ENCODE peak calls at places on chromosomes 16 and 17, in eight cellular contexts. A is stimulated activated naive CD4-positive, alpha-beta T cell; L is suprapubic skin; G is BJ; F is tibial artery; N is OCI-LY7; S is HFFc6; E is retina. P is an unnamed sample.

GRCh38 chr16:56713794-56714193 is 16.1 kb upstream of the NUP93 start:
- DNase-seq in A (no peak), L (no peak), G (no peak), F (no peak), N (no peak), S (no peak), E (no peak), P (no peak)

GRCh38 chr16:89360760-89361435 is 129.5 kb downstream of the ANKRD11 start:
- DNase-seq in A (peak), L (no peak), G (no peak), F (no peak), N (peak), S (no peak), E (no peak), P (peak)

GRCh38 chr17:49963626-49964538 is 5.1 kb upstream of the DLX4 start:
- DNase-seq in A (no peak), L (no peak), G (no peak), F (no peak), N (no peak), S (no peak), E (peak), P (no peak)

GRCh38 chr16:2737238-2737605 is 15.2 kb upstream of the SRRM2 start:
- DNase-seq in A (no peak), L (no peak), G (no peak), F (no peak), N (no peak), S (no peak), E (no peak), P (no peak)

GRCh38 chr16:56848955-56849689 is 15.9 kb upstream of the SLC12A3 start:
- DNase-seq in A (no peak), L (no peak), G (no peak), F (no peak), N (peak), S (peak), E (peak), P (no peak)

GRCh38 chr17:50863221-50863843 is 2.8 kb downstream of the TOB1 start:
- DNase-seq in A (no peak), L (no peak), G (no peak), F (peak), N (peak), S (peak), E (peak), P (no peak)

GRCh38 chr16:27461483-27462171 is 59.7 kb downstream of the IL21R start:
- DNase-seq in A (no peak), L (no peak), G (no peak), F (no peak), N (no peak), S (no peak), E (no peak), P (no peak)

GRCh38 chr16:86653289-86654006 is 75.1 kb downstream of the FOXL1 start:
- DNase-seq in A (no peak), L (no peak), G (no peak), F (no peak), N (no peak), S (no peak), E (no peak), P (no peak)

GRCh38 chr17:45005700-45006099 is 37.6 kb upstream of the C1QL1 start:
- DNase-seq in A (no peak), L (no peak), G (no peak), F (no peak), N (no peak), S (no peak), E (no peak), P (no peak)

GRCh38 chr16:72312862-72313261 is 140.9 kb upstream of the PMFBP1 start:
- DNase-seq in A (no peak), L (no peak), G (peak), F (no peak), N (no peak), S (peak), E (peak), P (no peak)

GRCh38 chr16:84056933-84057332 is 14.3 kb upstream of the SLC38A8 start:
- DNase-seq in A (no peak), L (no peak), G (no peak), F (no peak), N (no peak), S (no peak), E (no peak), P (no peak)

GRCh38 chr17:64398330-64398729 is 7.7 kb upstream of the PECAM1 start:
- DNase-seq in A (peak), L (no peak), G (no peak), F (no peak), N (no peak), S (no peak), E (no peak), P (no peak)

GRCh38 chr17:6755281-6755680 is 565 bp upstream of the XAF1 start:
- DNase-seq in A (no peak), L (no peak), G (peak), F (peak), N (no peak), S (no peak), E (no peak), P (no peak)

GRCh38 chr17:7007143-7007542 is 5.3 kb upstream of the RNASEK start:
- DNase-seq in A (no peak), L (no peak), G (no peak), F (no peak), N (no peak), S (no peak), E (no peak), P (no peak)

GRCh38 chr17:12256380-12256995 is 235.8 kb downstream of the MAP2K4 start:
- DNase-seq in A (no peak), L (no peak), G (peak), F (peak), N (peak), S (peak), E (peak), P (peak)

GRCh38 chr17:7586673-7587419 is 3.0 kb downstream of the SOX15 start:
- DNase-seq in A (no peak), L (no peak), G (no peak), F (no peak), N (peak), S (no peak), E (no peak), P (no peak)

GRCh38 chr17:37488607-37489196 is 989 bp upstream of the DUSP14 start:
- DNase-seq in A (peak), L (peak), G (peak), F (peak), N (peak), S (peak), E (no peak), P (no peak)

GRCh38 chr16:24700549-24701392 is 28.7 kb upstream of the TNRC6A start:
- DNase-seq in A (no peak), L (peak), G (peak), F (peak), N (no peak), S (peak), E (no peak), P (no peak)

GRCh38 chr17:61129876-61130275 is 269.8 kb upstream of the TBX2 start:
- DNase-seq in A (no peak), L (no peak), G (no peak), F (no peak), N (no peak), S (no peak), E (no peak), P (no peak)

GRCh38 chr17:7755095-7755890 is 37.7 kb downstream of the DNAH2 start:
- DNase-seq in A (no peak), L (no peak), G (no peak), F (no peak), N (no peak), S (no peak), E (no peak), P (no peak)

GRCh38 chr17:64653325-64653984 is 8.7 kb downstream of the SMURF2 start:
- DNase-seq in A (no peak), L (no peak), G (no peak), F (no peak), N (no peak), S (peak), E (no peak), P (no peak)

GRCh38 chr16:86740298-86740697 is 161.9 kb downstream of the FOXL1 start:
- DNase-seq in A (no peak), L (no peak), G (no peak), F (no peak), N (no peak), S (no peak), E (no peak), P (no peak)

GRCh38 chr16:35523991-35524390 is 2064.6 kb downstream of the TP53TG3F start:
- DNase-seq in A (no peak), L (no peak), G (no peak), F (no peak), N (no peak), S (no peak), E (no peak), P (no peak)

GRCh38 chr17:21445091-21445650 is 69.0 kb downstream of the KCNJ12 start:
- DNase-seq in A (no peak), L (no peak), G (no peak), F (no peak), N (no peak), S (no peak), E (no peak), P (no peak)

GRCh38 chr17:31477417-31478055 is 86.1 kb downstream of the RAB11FIP4 start:
- DNase-seq in A (no peak), L (no peak), G (no peak), F (no peak), N (no peak), S (no peak), E (no peak), P (no peak)

GRCh38 chr16:26505501-26505900 is 561.2 kb upstream of the C16orf82 start:
- DNase-seq in A (no peak), L (no peak), G (no peak), F (no peak), N (no peak), S (no peak), E (no peak), P (no peak)